ENCODE peak calls at places on chromosomes 6 and 20, in ten cellular contexts. K, D, M, X, C, U, P, J, L and Y are unnamed samples.
A peak's percentile ranks its signal among the peaks of the same experiment; 100 is the strongest.

GRCh38 chr6:158894192-158894591 is 75.0 kb upstream of the EZR start:
- DNase-seq in K (peak; percentile 77), D (no peak), M (no peak), X (no peak), C (peak; percentile 91), U (peak; percentile 89), P (no peak), J (no peak), L (peak; percentile 81), Y (no peak)

GRCh38 chr6:103122766-103123601 is 1729.5 kb downstream of the GRIK2 start:
- DNase-seq in K (peak; percentile 58), D (no peak), M (no peak), X (no peak), C (peak; percentile 56), U (peak; percentile 25), P (peak; percentile 54), J (peak; percentile 86), L (peak; percentile 86), Y (peak; percentile 72)

GRCh38 chr20:6122873-6123649 is at the start of gene FERMT1:
- DNase-seq in K (peak; percentile 60), D (peak; percentile 65), M (peak; percentile 40), X (no peak), C (peak; percentile 89), U (peak; percentile 97), P (peak; percentile 68), J (peak; percentile 60), L (peak; percentile 89), Y (peak; percentile 66)

GRCh38 chr6:142935553-142936517 is 9.1 kb downstream of the HIVEP2 start:
- DNase-seq in K (no peak), D (no peak), M (no peak), X (no peak), C (no peak), U (no peak), P (no peak), J (no peak), L (no peak), Y (no peak)

GRCh38 chr20:33433465-33433864 is 10.1 kb downstream of the SNTA1 start:
- DNase-seq in K (peak; percentile 28), D (no peak), M (peak; percentile 59), X (peak; percentile 52), C (no peak), U (no peak), P (peak; percentile 59), J (peak; percentile 62), L (no peak), Y (no peak)

GRCh38 chr6:149938571-149939462 is 3.0 kb upstream of the ULBP2 start:
- DNase-seq in K (peak; percentile 35), D (no peak), M (no peak), X (no peak), C (no peak), U (no peak), P (no peak), J (no peak), L (no peak), Y (no peak)

GRCh38 chr6:119479860-119480655 is 130.5 kb upstream of the MAN1A1 start:
- DNase-seq in K (peak; percentile 52), D (no peak), M (no peak), X (no peak), C (no peak), U (no peak), P (no peak), J (no peak), L (peak; percentile 56), Y (no peak)

GRCh38 chr20:40754372-40754943 is 65.4 kb upstream of the MAFB start:
- DNase-seq in K (peak; percentile 21), D (no peak), M (peak; percentile 61), X (no peak), C (no peak), U (no peak), P (no peak), J (no peak), L (peak; percentile 26), Y (peak; percentile 58)

GRCh38 chr20:56217820-56218219 is 30.7 kb upstream of the MC3R start:
- DNase-seq in K (no peak), D (no peak), M (no peak), X (no peak), C (no peak), U (no peak), P (no peak), J (no peak), L (no peak), Y (no peak)

GRCh38 chr20:56222945-56223344 is 25.6 kb upstream of the MC3R start:
- DNase-seq in K (no peak), D (no peak), M (no peak), X (no peak), C (no peak), U (peak; percentile 52), P (no peak), J (no peak), L (no peak), Y (no peak)

GRCh38 chr20:56223352-56223751 is 25.2 kb upstream of the MC3R start:
- DNase-seq in K (no peak), D (no peak), M (no peak), X (no peak), C (no peak), U (peak; percentile 78), P (no peak), J (no peak), L (no peak), Y (no peak)

DNA sequence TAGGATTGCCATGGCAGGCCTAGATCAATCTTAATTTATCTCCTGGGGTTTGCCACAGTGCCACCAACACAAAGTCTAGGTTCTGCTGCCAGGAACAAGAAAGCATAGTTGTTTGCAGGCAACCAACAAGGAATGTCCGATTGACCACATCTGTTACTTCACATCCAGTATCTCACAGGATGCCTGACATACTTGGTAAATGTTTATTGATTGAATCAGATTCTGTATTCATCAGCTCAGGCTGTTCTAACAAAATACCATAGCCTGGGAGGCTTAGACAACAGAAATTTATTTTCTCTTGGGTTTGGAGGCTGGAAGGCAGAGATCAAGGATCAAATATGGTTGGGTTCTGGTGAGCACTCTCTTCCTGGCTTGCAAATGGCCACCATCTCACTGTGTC is 26.3 kb upstream of the MC3R start:
- DNase-seq in K (no peak), D (no peak), M (no peak), X (no peak), C (no peak), U (peak; percentile 68), P (no peak), J (no peak), L (no peak), Y (no peak)
- H3K9me3 ChIP-seq in K (peaks cover 10% of the 10 kb centered on the region), D (peaks cover 5% of the 10 kb centered on the region), M (peaks cover 22% of the 10 kb centered on the region), X (no peaks in the 10 kb centered on the region), C (no peaks in the 10 kb centered on the region), U (peaks cover 13% of the 10 kb centered on the region), P (peaks cover 7% of the 10 kb centered on the region), J (no peaks in the 10 kb centered on the region), L (no peaks in the 10 kb centered on the region), Y (no peaks in the 10 kb centered on the region)

GRCh38 chr20:31678389-31679356 is 41.0 kb downstream of the COX4I2 start:
- DNase-seq in K (peak; percentile 45), D (no peak), M (no peak), X (no peak), C (no peak), U (peak; percentile 65), P (peak; percentile 62), J (peak; percentile 78), L (peak; percentile 32), Y (no peak)
- H3K4me1 ChIP-seq in K (peaks cover 51% of the 10 kb centered on the region), D (peaks cover 65% of the 10 kb centered on the region), M (peaks cover 100% of the 10 kb centered on the region), X (peaks cover 85% of the 10 kb centered on the region), C (peaks cover 100% of the 10 kb centered on the region), U (peaks cover 52% of the 10 kb centered on the region), P (peaks cover 96% of the 10 kb centered on the region), J (peaks cover 86% of the 10 kb centered on the region), L (peaks cover 53% of the 10 kb centered on the region), Y (peaks cover 48% of the 10 kb centered on the region)

GRCh38 chr6:82872092-82872635 is 193.5 kb downstream of the UBE3D start:
- DNase-seq in K (no peak), D (no peak), M (no peak), X (no peak), C (no peak), U (peak; percentile 39), P (no peak), J (no peak), L (peak; percentile 22), Y (no peak)

GRCh38 chr6:82878812-82879211 is 186.8 kb downstream of the UBE3D start:
- DNase-seq in K (no peak), D (no peak), M (no peak), X (no peak), C (no peak), U (no peak), P (no peak), J (no peak), L (peak; percentile 23), Y (no peak)

GRCh38 chr6:82875573-82876185 is 190.0 kb downstream of the UBE3D start:
- DNase-seq in K (peak; percentile 62), D (no peak), M (no peak), X (no peak), C (peak; percentile 51), U (peak; percentile 93), P (no peak), J (peak; percentile 45), L (no peak), Y (no peak)

GRCh38 chr6:82877213-82878195 is 188.1 kb downstream of the UBE3D start:
- DNase-seq in K (no peak), D (no peak), M (no peak), X (no peak), C (no peak), U (peak; percentile 42), P (no peak), J (no peak), L (no peak), Y (no peak)

DNA sequence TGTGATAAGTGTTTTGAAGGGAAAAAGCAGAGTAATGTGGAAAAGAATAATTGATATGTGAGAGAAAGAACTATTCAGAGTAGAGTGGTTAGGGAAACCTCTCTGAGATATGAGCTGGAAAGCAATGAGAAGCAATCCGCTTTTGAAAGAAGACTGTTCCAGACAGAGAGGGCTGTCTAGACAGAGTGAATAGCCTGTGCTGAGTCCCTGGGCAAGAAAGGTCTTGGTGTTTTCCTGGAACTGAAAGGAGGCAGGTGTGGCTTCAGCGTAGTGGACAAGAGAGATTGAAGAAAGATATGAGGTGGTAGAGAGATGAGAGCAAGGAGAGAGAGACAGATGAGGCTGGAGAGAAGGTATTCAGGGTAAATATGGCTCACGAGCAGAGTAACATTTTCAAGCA is 190.8 kb downstream of the UBE3D start:
- DNase-seq in K (no peak), D (no peak), M (no peak), X (no peak), C (no peak), U (no peak), P (no peak), J (no peak), L (no peak), Y (no peak)
- H3K9me3 ChIP-seq in K (no peaks in the 10 kb centered on the region), D (no peaks in the 10 kb centered on the region), M (no peaks in the 10 kb centered on the region), X (no peaks in the 10 kb centered on the region), C (no peaks in the 10 kb centered on the region), U (no peaks in the 10 kb centered on the region), P (no peaks in the 10 kb centered on the region), J (no peaks in the 10 kb centered on the region), L (no peaks in the 10 kb centered on the region), Y (no peaks in the 10 kb centered on the region)

GRCh38 chr6:52534966-52535390 is 41.9 kb downstream of the TRAM2 start:
- DNase-seq in K (no peak), D (no peak), M (no peak), X (no peak), C (no peak), U (no peak), P (no peak), J (no peak), L (no peak), Y (no peak)

GRCh38 chr6:52538252-52538905 is 38.5 kb downstream of the TRAM2 start:
- DNase-seq in K (no peak), D (no peak), M (no peak), X (no peak), C (no peak), U (no peak), P (no peak), J (no peak), L (no peak), Y (no peak)

GRCh38 chr6:52537001-52537753 is 39.7 kb downstream of the TRAM2 start:
- DNase-seq in K (no peak), D (no peak), M (no peak), X (no peak), C (no peak), U (peak; percentile 77), P (no peak), J (no peak), L (no peak), Y (no peak)

GRCh38 chr6:52535711-52536423 is 41.0 kb downstream of the TRAM2 start:
- DNase-seq in K (no peak), D (no peak), M (no peak), X (no peak), C (no peak), U (no peak), P (no peak), J (no peak), L (no peak), Y (no peak)

DNA sequence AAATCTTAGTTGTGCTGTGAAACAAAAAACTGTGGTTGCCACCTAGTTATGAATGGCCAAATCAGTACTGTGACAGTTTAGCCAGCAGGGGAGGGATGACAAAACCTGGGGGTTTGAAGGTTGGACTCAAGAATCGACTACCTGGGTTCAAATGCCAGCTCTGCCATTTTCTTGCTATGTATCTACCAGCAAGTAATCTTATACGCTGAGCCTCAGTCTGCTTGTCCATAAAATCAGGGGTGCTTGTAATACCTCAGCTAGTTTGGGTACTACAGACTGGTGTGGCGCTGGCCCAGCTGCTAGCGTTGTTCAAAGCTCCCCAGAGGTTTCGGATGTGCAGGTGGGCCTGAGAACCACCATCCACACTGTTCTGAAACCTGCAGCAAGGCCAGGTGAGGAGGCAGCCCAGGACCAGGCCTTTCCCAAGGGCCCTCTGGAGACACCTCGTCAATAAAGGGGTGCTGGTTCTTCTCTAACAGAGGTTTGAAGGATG is 40.4 kb downstream of the TRAM2 start:
- DNase-seq in K (no peak), D (no peak), M (no peak), X (no peak), C (no peak), U (no peak), P (no peak), J (no peak), L (no peak), Y (no peak)
- H3K4me1 ChIP-seq in K (peaks cover 35% of the 10 kb centered on the region), D (peaks cover 40% of the 10 kb centered on the region), M (peaks cover 64% of the 10 kb centered on the region), X (peaks cover 44% of the 10 kb centered on the region), C (peaks cover 35% of the 10 kb centered on the region), U (peaks cover 48% of the 10 kb centered on the region), P (peaks cover 52% of the 10 kb centered on the region), J (peaks cover 8% of the 10 kb centered on the region), L (peaks cover 4% of the 10 kb centered on the region), Y (peaks cover 2% of the 10 kb centered on the region)